ENCODE peak calls at places on chromosome 21, in five cellular contexts. One of them, this sample, is unnamed.

GRCh38 chr21:37407719-37408455 is 41.3 kb downstream of the DYRK1A start:
- DNase-seq in NCI-H1092: no peak
- DNase-seq in astrocyte of the spinal cord: peak; percentile 29
- DNase-seq in stimulated activated CD8-positive, alpha-beta memory T cell treated with anti-CD3 and anti-CD28 coated beads, Interleukin-4, amount 100 ng/mL, for 48 hours: no peak
- DNase-seq in activated CD4-positive, CD25-positive, alpha-beta regulatory T cell: no peak
- DNase-seq in this sample: no peak

GRCh38 chr21:28272272-28272992 is 720.2 kb downstream of the LTN1 start:
- DNase-seq in NCI-H1092: no peak
- DNase-seq in astrocyte of the spinal cord: peak; percentile 28
- DNase-seq in stimulated activated CD8-positive, alpha-beta memory T cell treated with anti-CD3 and anti-CD28 coated beads, Interleukin-4, amount 100 ng/mL, for 48 hours: no peak
- DNase-seq in activated CD4-positive, CD25-positive, alpha-beta regulatory T cell: no peak
- DNase-seq in this sample: no peak

GRCh38 chr21:42638266-42638863 is 15.1 kb upstream of the PDE9A start:
- DNase-seq in NCI-H1092: no peak
- DNase-seq in astrocyte of the spinal cord: no peak
- DNase-seq in stimulated activated CD8-positive, alpha-beta memory T cell treated with anti-CD3 and anti-CD28 coated beads, Interleukin-4, amount 100 ng/mL, for 48 hours: no peak
- DNase-seq in activated CD4-positive, CD25-positive, alpha-beta regulatory T cell: no peak
- DNase-seq in this sample: no peak

GRCh38 chr21:43938751-43939442 is 73.2 kb upstream of the TRAPPC10 start:
- DNase-seq in NCI-H1092: peak; percentile 59
- DNase-seq in astrocyte of the spinal cord: peak; percentile 51
- DNase-seq in stimulated activated CD8-positive, alpha-beta memory T cell treated with anti-CD3 and anti-CD28 coated beads, Interleukin-4, amount 100 ng/mL, for 48 hours: peak; percentile 94
- DNase-seq in activated CD4-positive, CD25-positive, alpha-beta regulatory T cell: peak; percentile 77
- DNase-seq in this sample: peak; percentile 87

GRCh38 chr21:32412162-32412997 is at the start of gene EVA1C:
- DNase-seq in NCI-H1092: no peak
- DNase-seq in astrocyte of the spinal cord: peak; percentile 19
- DNase-seq in stimulated activated CD8-positive, alpha-beta memory T cell treated with anti-CD3 and anti-CD28 coated beads, Interleukin-4, amount 100 ng/mL, for 48 hours: peak; percentile 77
- DNase-seq in activated CD4-positive, CD25-positive, alpha-beta regulatory T cell: peak; percentile 47
- DNase-seq in this sample: peak; percentile 66

GRCh38 chr21:38082936-38083335 is 166.7 kb upstream of the KCNJ6 start:
- DNase-seq in NCI-H1092: no peak
- DNase-seq in astrocyte of the spinal cord: no peak
- DNase-seq in stimulated activated CD8-positive, alpha-beta memory T cell treated with anti-CD3 and anti-CD28 coated beads, Interleukin-4, amount 100 ng/mL, for 48 hours: no peak
- DNase-seq in activated CD4-positive, CD25-positive, alpha-beta regulatory T cell: no peak
- DNase-seq in this sample: peak; percentile 12

GRCh38 chr21:37751268-37751975 is 164.8 kb downstream of the KCNJ6 start:
- DNase-seq in NCI-H1092: no peak
- DNase-seq in astrocyte of the spinal cord: peak; percentile 26
- DNase-seq in stimulated activated CD8-positive, alpha-beta memory T cell treated with anti-CD3 and anti-CD28 coated beads, Interleukin-4, amount 100 ng/mL, for 48 hours: no peak
- DNase-seq in activated CD4-positive, CD25-positive, alpha-beta regulatory T cell: no peak
- DNase-seq in this sample: no peak

GRCh38 chr21:42724226-42724920 is 71.0 kb downstream of the PDE9A start:
- DNase-seq in NCI-H1092: no peak
- DNase-seq in astrocyte of the spinal cord: peak; percentile 83
- DNase-seq in stimulated activated CD8-positive, alpha-beta memory T cell treated with anti-CD3 and anti-CD28 coated beads, Interleukin-4, amount 100 ng/mL, for 48 hours: no peak
- DNase-seq in activated CD4-positive, CD25-positive, alpha-beta regulatory T cell: no peak
- DNase-seq in this sample: peak; percentile 98

GRCh38 chr21:45074818-45075605 is 632 bp downstream of the ADARB1 start:
- DNase-seq in NCI-H1092: peak; percentile 47
- DNase-seq in astrocyte of the spinal cord: peak; percentile 24
- DNase-seq in stimulated activated CD8-positive, alpha-beta memory T cell treated with anti-CD3 and anti-CD28 coated beads, Interleukin-4, amount 100 ng/mL, for 48 hours: peak; percentile 59
- DNase-seq in activated CD4-positive, CD25-positive, alpha-beta regulatory T cell: no peak
- DNase-seq in this sample: peak; percentile 69

GRCh38 chr21:39006653-39007417 is 176.4 kb downstream of the PSMG1 start:
- DNase-seq in NCI-H1092: no peak
- DNase-seq in astrocyte of the spinal cord: peak; percentile 62
- DNase-seq in stimulated activated CD8-positive, alpha-beta memory T cell treated with anti-CD3 and anti-CD28 coated beads, Interleukin-4, amount 100 ng/mL, for 48 hours: no peak
- DNase-seq in activated CD4-positive, CD25-positive, alpha-beta regulatory T cell: no peak
- DNase-seq in this sample: no peak

GRCh38 chr21:41315726-41316125 is 875 bp upstream of the FAM3B start:
- DNase-seq in NCI-H1092: no peak
- DNase-seq in astrocyte of the spinal cord: no peak
- DNase-seq in stimulated activated CD8-positive, alpha-beta memory T cell treated with anti-CD3 and anti-CD28 coated beads, Interleukin-4, amount 100 ng/mL, for 48 hours: no peak
- DNase-seq in activated CD4-positive, CD25-positive, alpha-beta regulatory T cell: no peak
- DNase-seq in this sample: no peak

GRCh38 chr21:41045534-41046268 is 122.3 kb upstream of the BACE2 start:
- DNase-seq in NCI-H1092: peak; percentile 93
- DNase-seq in astrocyte of the spinal cord: no peak
- DNase-seq in stimulated activated CD8-positive, alpha-beta memory T cell treated with anti-CD3 and anti-CD28 coated beads, Interleukin-4, amount 100 ng/mL, for 48 hours: no peak
- DNase-seq in activated CD4-positive, CD25-positive, alpha-beta regulatory T cell: no peak
- DNase-seq in this sample: peak; percentile 30